ENCODE peak calls at places on chromosomes 16 and 17, in seven cellular contexts. J, B, M, C, L, P and X are unnamed samples.

GRCh38 chr16:10729649-10730048 is 14.0 kb upstream of the NUBP1 start:
- DNase-seq in J (peak), L (no peak), P (peak), M (no peak), C (no peak), B (peak), X (peak)

GRCh38 chr16:4179763-4180260 is 62.1 kb downstream of the SRL start:
- DNase-seq in M (no peak), B (no peak), C (no peak), J (no peak), P (no peak), L (no peak), X (no peak)

GRCh38 chr16:278863-279366 is 1.5 kb upstream of the ARHGDIG start:
- DNase-seq in B (peak), P (no peak), C (no peak), M (no peak), J (no peak), L (no peak), X (no peak)

GRCh38 chr17:9127340-9127739 is 106.0 kb downstream of the NTN1 start:
- DNase-seq in J (no peak), M (no peak), B (no peak), L (no peak), P (no peak), C (no peak), X (no peak)

GRCh38 chr17:78128616-78129384 is at the start of gene TMC6:
- DNase-seq in M (no peak), J (no peak), L (peak), C (peak), P (no peak), B (no peak), X (peak)

GRCh38 chr17:882827-883585 is 96.6 kb downstream of the NXN start:
- DNase-seq in B (peak), L (no peak), J (no peak), P (no peak), M (no peak), C (no peak), X (no peak)

GRCh38 chr17:55259684-55260111 is 5.1 kb upstream of the HLF start:
- DNase-seq in L (no peak), B (no peak), P (no peak), M (no peak), J (no peak), C (no peak), X (no peak)

GRCh38 chr17:50407921-50408320 is 10.6 kb upstream of the LRRC59 start:
- DNase-seq in J (no peak), P (no peak), B (no peak), C (no peak), L (no peak), M (no peak), X (no peak)

GRCh38 chr16:65178151-65178550 is 56.3 kb upstream of the CDH11 start:
- DNase-seq in B (peak), C (no peak), L (no peak), J (peak), P (no peak), M (no peak), X (peak)

GRCh38 chr16:11014159-11014558 is 69.8 kb downstream of the CLEC16A start:
- DNase-seq in M (no peak), B (peak), L (no peak), J (no peak), C (no peak), P (no peak), X (no peak)

GRCh38 chr17:7650509-7651096 is at the start of gene ATP1B2:
- DNase-seq in B (peak), C (peak), P (no peak), J (no peak), L (peak), M (no peak), X (peak)

GRCh38 chr16:83245061-83245460 is 562.7 kb upstream of the HSBP1 start:
- DNase-seq in B (peak), C (no peak), L (no peak), M (no peak), P (no peak), J (no peak), X (no peak)

GRCh38 chr17:71959129-71959528 is 161.7 kb upstream of the SOX9 start:
- DNase-seq in J (no peak), P (no peak), B (peak), C (no peak), L (no peak), M (no peak), X (peak)

GRCh38 chr17:78381601-78382168 is 3.2 kb downstream of the PGS1 start:
- DNase-seq in M (no peak), P (no peak), L (no peak), J (no peak), C (no peak), B (no peak), X (peak)

GRCh38 chr16:80569440-80570105 is 28.8 kb downstream of the DYNLRB2 start:
- DNase-seq in C (peak), L (no peak), B (peak), J (no peak), M (no peak), P (no peak), X (peak)

GRCh38 chr17:10125761-10126553 is 72.4 kb downstream of the GAS7 start:
- DNase-seq in J (no peak), P (no peak), B (peak), L (no peak), C (no peak), M (no peak), X (peak)

GRCh38 chr16:4624827-4625616 is 396 bp downstream of the MGRN1 start:
- DNase-seq in L (peak), B (peak), M (no peak), J (no peak), P (no peak), C (peak), X (peak)

GRCh38 chr16:55044366-55044975 is 113.8 kb downstream of the IRX5 start:
- DNase-seq in M (no peak), C (no peak), P (no peak), B (no peak), L (no peak), J (no peak), X (no peak)

GRCh38 chr17:28796062-28796461 is 46.5 kb downstream of the FAM222B start:
- DNase-seq in P (no peak), C (no peak), J (no peak), L (no peak), B (no peak), M (no peak), X (no peak)

GRCh38 chr17:28426081-28426519 is 20.1 kb upstream of the SLC46A1 start:
- DNase-seq in L (no peak), J (no peak), C (no peak), M (no peak), P (no peak), B (peak), X (no peak)

GRCh38 chr16:89270666-89271345 is 53.3 kb downstream of the ZNF778 start:
- DNase-seq in M (no peak), C (no peak), L (no peak), B (no peak), P (no peak), J (no peak), X (no peak)

GRCh38 chr17:38465420-38466345 is 37.4 kb downstream of the ARHGAP23 start:
- DNase-seq in J (no peak), P (peak), C (no peak), M (no peak), B (no peak), L (peak), X (peak)

GRCh38 chr17:17970699-17971430 is 1.3 kb downstream of the TOM1L2 start:
- DNase-seq in C (no peak), B (no peak), M (no peak), L (no peak), J (no peak), P (no peak), X (no peak)

GRCh38 chr17:79587421-79587820 is 23.4 kb downstream of the RBFOX3 start:
- DNase-seq in P (no peak), C (no peak), B (no peak), L (no peak), J (no peak), M (no peak), X (no peak)

GRCh38 chr17:28216528-28216927 is 102.5 kb upstream of the TMEM97 start:
- DNase-seq in L (no peak), P (no peak), B (peak), J (no peak), C (no peak), M (no peak), X (peak)

GRCh38 chr17:59311051-59311468 is 20.4 kb upstream of the YPEL2 start:
- DNase-seq in L (no peak), B (peak), P (peak), C (no peak), M (no peak), J (no peak), X (peak)

GRCh38 chr17:80878876-80879722 is 112.5 kb upstream of the CHMP6 start:
- DNase-seq in C (no peak), P (no peak), B (no peak), J (no peak), M (no peak), L (no peak), X (no peak)

GRCh38 chr16:55434000-55434399 is 45.0 kb upstream of the MMP2 start:
- DNase-seq in P (no peak), L (no peak), J (no peak), C (no peak), B (no peak), M (no peak), X (no peak)

GRCh38 chr16:2428051-2428786 is 1.0 kb upstream of the CCNF start:
- DNase-seq in P (no peak), M (no peak), C (no peak), J (no peak), B (peak), L (no peak), X (peak)

GRCh38 chr17:58305626-58306025 is 23.0 kb downstream of the TSPOAP1 start:
- DNase-seq in L (no peak), M (no peak), J (no peak), C (no peak), P (no peak), B (no peak), X (no peak)

GRCh38 chr17:72922223-72922622 is 170.3 kb downstream of the SLC39A11 start:
- DNase-seq in L (no peak), C (no peak), P (no peak), J (no peak), B (no peak), M (no peak), X (no peak)

GRCh38 chr16:81936209-81936608 is 75.1 kb downstream of the SDR42E1 start:
- DNase-seq in J (no peak), C (no peak), B (no peak), M (no peak), P (no peak), L (no peak), X (no peak)

GRCh38 chr16:86455609-86456008 is 54.7 kb upstream of the FOXF1 start:
- DNase-seq in P (no peak), L (no peak), M (no peak), J (no peak), B (no peak), C (no peak), X (no peak)